ENCODE peak calls at places on chromosome 3, in seven cellular contexts. L is fibroblast of lung, R is PC-3, T is fibroblast of villous mesenchyme, Z is skeletal muscle cell, H is astrocyte of the spinal cord, I is heart right ventricle. Y is an unnamed sample.
A peak's percentile ranks its signal among the peaks of the same experiment; 100 is the strongest.

GRCh38 chr3:128348805-128349531 is 117.7 kb downstream of the DNAJB8 start:
- DNase-seq in L (no peak), R (peak; percentile 14), T (peak; percentile 16), Z (no peak), H (no peak), I (no peak), Y (no peak)

GRCh38 chr3:93988283-93988682 is 8.3 kb downstream of the ARL13B start:
- DNase-seq in L (peak; percentile 11), R (peak; percentile 13), T (peak; percentile 30), Z (no peak), H (peak; percentile 30), I (no peak), Y (no peak)

GRCh38 chr3:9947025-9947995 is 4.9 kb downstream of the PRRT3 start:
- DNase-seq in L (peak; percentile 70), R (peak; percentile 95), T (peak; percentile 73), Z (no peak), H (peak; percentile 71), I (peak; percentile 75), Y (peak; percentile 71)

GRCh38 chr3:123843668-123844067 is 40.5 kb downstream of the MYLK start:
- DNase-seq in L (peak; percentile 21), R (no peak), T (peak; percentile 51), Z (no peak), H (peak; percentile 73), I (no peak), Y (no peak)

GRCh38 chr3:68007621-68008226 is 353.3 kb upstream of the SUCLG2 start:
- DNase-seq in L (no peak), R (no peak), T (no peak), Z (no peak), H (no peak), I (no peak), Y (no peak)

GRCh38 chr3:38137615-38138346 is 680 bp upstream of the MYD88 start:
- DNase-seq in L (no peak), R (no peak), T (peak; percentile 3), Z (no peak), H (no peak), I (no peak), Y (no peak)

GRCh38 chr3:123267821-123268220 is 66.1 kb downstream of the SEC22A start:
- DNase-seq in L (no peak), R (no peak), T (no peak), Z (no peak), H (no peak), I (no peak), Y (no peak)

GRCh38 chr3:8768364-8769087 is 887 bp downstream of the OXTR start:
- DNase-seq in L (no peak), R (peak; percentile 20), T (peak; percentile 31), Z (no peak), H (no peak), I (no peak), Y (no peak)

GRCh38 chr3:140053011-140053702 is 118.2 kb downstream of the CLSTN2 start:
- DNase-seq in L (no peak), R (no peak), T (no peak), Z (no peak), H (no peak), I (no peak), Y (no peak)

GRCh38 chr3:53036063-53036619 is 9.7 kb downstream of the SFMBT1 start:
- DNase-seq in L (no peak), R (no peak), T (no peak), Z (no peak), H (no peak), I (no peak), Y (no peak)

GRCh38 chr3:8739757-8740508 is 6.3 kb downstream of the CAV3 start:
- DNase-seq in L (peak; percentile 9), R (peak; percentile 99), T (peak; percentile 30), Z (no peak), H (peak; percentile 60), I (no peak), Y (no peak)

GRCh38 chr3:57756528-57757401 is 656 bp downstream of the SLMAP start:
- DNase-seq in L (peak; percentile 62), R (peak; percentile 83), T (peak; percentile 57), Z (no peak), H (peak; percentile 59), I (peak; percentile 42), Y (peak; percentile 45)

GRCh38 chr3:57757642-57758297 is 1.7 kb downstream of the SLMAP start:
- DNase-seq in L (peak; percentile 26), R (peak; percentile 44), T (peak; percentile 64), Z (no peak), H (peak; percentile 35), I (no peak), Y (no peak)

GRCh38 chr3:57756022-57756527 is at the start of gene SLMAP:
- DNase-seq in L (peak; percentile 97), R (peak; percentile 98), T (peak; percentile 97), Z (peak; percentile 85), H (peak; percentile 98), I (peak; percentile 95), Y (peak; percentile 98)

GRCh38 chr3:57755368-57756021 is 614 bp upstream of the SLMAP start:
- DNase-seq in L (no peak), R (peak; percentile 79), T (no peak), Z (peak; percentile 18), H (peak; percentile 56), I (no peak), Y (no peak)

DNA sequence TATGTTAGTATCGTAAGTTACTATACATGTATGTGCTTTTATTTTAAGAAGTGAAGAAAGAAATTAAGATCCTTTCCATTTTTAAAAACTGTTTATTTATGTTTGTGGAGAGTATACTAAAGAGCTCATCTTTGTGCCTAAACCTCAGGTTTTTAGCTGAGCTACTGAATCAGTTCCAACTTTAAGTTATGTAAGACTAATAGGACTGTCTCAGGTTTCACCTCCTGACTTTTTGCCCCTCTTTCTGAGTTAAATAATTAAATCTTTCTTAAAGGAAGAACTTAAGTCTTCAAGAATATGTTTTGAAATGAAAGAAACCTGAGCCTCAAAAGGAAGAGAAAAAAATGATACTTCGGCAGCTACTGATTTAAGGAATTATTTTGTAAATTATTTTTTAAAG is 2.6 kb downstream of the SLMAP start:
- DNase-seq in L (peak; percentile 26), R (peak; percentile 50), T (peak; percentile 43), Z (no peak), H (peak; percentile 37), I (no peak), Y (no peak)
- H3K4me3 ChIP-seq in L (peak overlapping the region; percentile 89), R (peak overlapping the region; percentile 90), T (peak overlapping the region; percentile 82), Z (peak overlapping the region; percentile 80), H (peak overlapping the region; percentile 84), I (peak overlapping the region; percentile 94), Y (peak overlapping the region; percentile 86)

DNA sequence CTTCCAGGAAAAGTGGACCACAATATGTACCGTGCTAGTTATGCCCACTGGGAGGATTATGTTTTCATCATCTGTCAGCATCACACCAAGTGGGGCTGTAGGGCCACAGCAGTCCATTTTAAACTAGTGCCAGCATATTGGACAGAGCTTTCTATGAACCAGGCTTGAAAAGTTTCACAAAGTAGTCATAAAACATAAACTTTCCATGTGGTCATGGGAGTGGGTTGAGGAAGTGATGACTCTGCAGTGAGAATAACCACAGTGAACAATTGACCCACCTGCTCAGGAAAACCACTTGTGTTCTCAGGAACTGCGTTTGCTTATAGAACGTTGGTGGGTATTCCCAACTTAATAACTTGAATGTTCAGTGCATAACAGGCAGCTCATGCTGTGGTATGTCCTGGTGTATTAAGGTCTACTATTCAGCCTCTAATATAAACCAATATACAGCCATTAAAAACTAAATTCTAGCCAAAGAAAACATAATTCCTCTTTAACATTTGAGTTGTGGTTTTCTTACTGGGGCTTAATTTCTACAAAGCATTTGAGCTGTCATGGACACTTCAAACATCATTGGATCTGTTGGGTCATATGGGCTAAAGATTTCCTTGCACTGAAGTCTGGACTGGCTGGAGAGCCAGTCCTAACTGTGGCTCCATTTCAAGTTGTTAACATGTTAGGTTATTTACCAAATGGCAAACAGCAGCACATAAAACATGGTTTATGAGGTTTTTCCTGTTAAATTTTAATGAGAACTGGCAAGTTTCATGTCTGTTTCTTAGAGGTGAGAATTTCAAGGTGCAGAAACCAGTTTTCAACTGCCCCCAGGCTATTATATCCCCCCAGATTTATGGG is 274.2 kb downstream of the OTOL1 start:
- DNase-seq in L (peak; percentile 27), R (peak; percentile 22), T (no peak), Z (peak; percentile 92), H (peak; percentile 97), I (no peak), Y (no peak)
- H3K4me3 ChIP-seq in L (no peak overlapping the region), R (no peak overlapping the region), T (no peak overlapping the region), Z (no peak overlapping the region), H (no peak overlapping the region), I (no peak overlapping the region), Y (no peak overlapping the region)

GRCh38 chr3:69236808-69237707 is 114.7 kb upstream of the LMOD3 start:
- DNase-seq in L (no peak), R (no peak), T (no peak), Z (no peak), H (no peak), I (peak; percentile 20), Y (no peak)
- H3K4me3 ChIP-seq in L (no peak overlapping the region), R (no peak overlapping the region), T (peak overlapping the region; percentile 36), Z (no peak overlapping the region), H (no peak overlapping the region), I (peak overlapping the region; percentile 41), Y (no peak overlapping the region)

GRCh38 chr3:179430277-179430870 is 20.9 kb downstream of the GNB4 start:
- DNase-seq in L (no peak), R (peak; percentile 19), T (no peak), Z (no peak), H (no peak), I (no peak), Y (no peak)

GRCh38 chr3:179436517-179436916 is 14.8 kb downstream of the GNB4 start:
- DNase-seq in L (no peak), R (no peak), T (no peak), Z (no peak), H (no peak), I (no peak), Y (no peak)

GRCh38 chr3:179432451-179432850 is 18.8 kb downstream of the GNB4 start:
- DNase-seq in L (no peak), R (no peak), T (no peak), Z (no peak), H (no peak), I (no peak), Y (no peak)

GRCh38 chr3:179428876-179429548 is 22.3 kb downstream of the GNB4 start:
- DNase-seq in L (no peak), R (no peak), T (no peak), Z (no peak), H (no peak), I (no peak), Y (no peak)

DNA sequence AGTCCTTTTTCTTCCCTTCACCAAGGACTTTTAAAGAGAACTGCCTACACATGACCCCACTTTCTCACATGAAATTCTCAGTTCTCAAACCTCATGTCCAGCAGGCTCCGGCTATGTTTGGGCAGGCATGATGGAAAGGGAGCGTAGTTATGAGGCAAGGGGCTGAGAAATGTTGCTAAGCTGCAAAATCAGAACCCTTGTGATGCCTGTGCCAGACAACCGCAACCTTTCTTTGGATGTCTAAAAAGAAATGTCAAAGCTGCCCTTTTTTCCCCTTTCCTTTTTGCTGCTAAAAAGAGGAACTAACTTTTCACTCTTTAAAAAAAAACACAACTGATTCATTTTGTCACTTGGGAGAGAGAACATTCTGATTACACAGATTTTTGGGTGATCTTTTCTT is 19.2 kb downstream of the GNB4 start:
- DNase-seq in L (no peak), R (no peak), T (no peak), Z (no peak), H (no peak), I (no peak), Y (no peak)
- H3K4me3 ChIP-seq in L (no peak overlapping the region), R (no peak overlapping the region), T (no peak overlapping the region), Z (no peak overlapping the region), H (no peak overlapping the region), I (no peak overlapping the region), Y (no peak overlapping the region)

DNA sequence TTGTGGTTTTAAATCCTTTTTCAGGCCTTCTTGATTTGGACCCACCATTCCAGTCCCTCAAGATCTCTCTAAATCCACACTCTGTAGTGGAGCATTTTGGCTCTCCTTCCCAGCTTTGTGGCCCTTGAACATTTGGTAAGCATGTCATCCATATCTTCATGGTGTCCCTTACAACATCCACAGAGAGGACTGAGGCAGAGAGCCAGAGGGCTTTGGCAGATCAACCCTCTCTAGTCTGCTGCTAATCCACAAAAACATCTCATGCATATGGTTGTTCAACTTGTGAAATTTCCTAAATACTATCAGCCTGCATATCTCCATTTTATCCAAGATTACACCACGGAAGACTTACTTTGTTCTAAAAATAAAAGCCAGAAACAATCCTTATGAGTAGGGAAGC is 23.2 kb downstream of the THRB start:
- DNase-seq in L (no peak), R (no peak), T (no peak), Z (no peak), H (no peak), I (no peak), Y (no peak)
- H3K4me3 ChIP-seq in L (no peak overlapping the region), R (no peak overlapping the region), T (no peak overlapping the region), Z (no peak overlapping the region), H (no peak overlapping the region), I (no peak overlapping the region), Y (no peak overlapping the region)